ENCODE peak calls at places on chromosome 22, in nine cellular contexts. D is lower leg skin, V is BJ, P is A549, F is cardiac fibroblast, S is lower lobe of right lung, Y is stomach, B is esophagus squamous epithelium, M is AG04450. U is an unnamed sample.

GRCh38 chr22:21937821-21938070 is 14.9 kb downstream of the PPM1F start:
- DNase-seq in D (no peak), V (peak), P (no peak), F (no peak), S (no peak), Y (no peak), B (no peak), M (no peak), U (peak)

GRCh38 chr22:47021371-47022074 is 259.1 kb downstream of the TBC1D22A start:
- DNase-seq in D (no peak), V (no peak), P (no peak), F (no peak), S (no peak), Y (peak), B (no peak), M (no peak), U (no peak)

GRCh38 chr22:41596776-41597634 is 7.4 kb upstream of the PMM1 start:
- DNase-seq in D (peak), V (no peak), P (peak), F (peak), S (peak), Y (peak), B (no peak), M (no peak), U (peak)

GRCh38 chr22:25935266-25936058 is 193.5 kb downstream of the MYO18B start:
- DNase-seq in D (no peak), V (no peak), P (no peak), F (no peak), S (no peak), Y (no peak), B (no peak), M (no peak), U (no peak)

GRCh38 chr22:49967333-49968241 is 7.0 kb downstream of the PIM3 start:
- DNase-seq in D (peak), V (no peak), P (no peak), F (peak), S (peak), Y (peak), B (no peak), M (no peak), U (no peak)

GRCh38 chr22:24068377-24068680 is 57.2 kb downstream of the CABIN1 start:
- DNase-seq in D (no peak), V (no peak), P (no peak), F (no peak), S (no peak), Y (no peak), B (no peak), M (no peak), U (no peak)

GRCh38 chr22:37601540-37602442 is 6.8 kb upstream of the GGA1 start:
- DNase-seq in D (no peak), V (no peak), P (no peak), F (peak), S (no peak), Y (peak), B (no peak), M (no peak), U (peak)

GRCh38 chr22:25827415-25827814 is 85.4 kb downstream of the MYO18B start:
- DNase-seq in D (no peak), V (no peak), P (no peak), F (no peak), S (no peak), Y (no peak), B (no peak), M (no peak), U (no peak)

GRCh38 chr22:38314140-38314991 is 2.9 kb downstream of the CSNK1E start:
- DNase-seq in D (no peak), V (no peak), P (no peak), F (peak), S (no peak), Y (no peak), B (no peak), M (no peak), U (peak)

GRCh38 chr22:47807506-47807905 is 1045.1 kb downstream of the TBC1D22A start:
- DNase-seq in D (no peak), V (no peak), P (no peak), F (no peak), S (no peak), Y (no peak), B (no peak), M (no peak), U (no peak)

GRCh38 chr22:22216450-22216959 is 28.1 kb upstream of the VPREB1 start:
- DNase-seq in D (no peak), V (no peak), P (no peak), F (no peak), S (no peak), Y (no peak), B (no peak), M (no peak), U (no peak)

GRCh38 chr22:42799462-42800405 is 57.3 kb downstream of the ARFGAP3 start:
- DNase-seq in D (no peak), V (no peak), P (no peak), F (no peak), S (no peak), Y (no peak), B (no peak), M (no peak), U (no peak)

GRCh38 chr22:26708256-26709009 is 51.0 kb downstream of the MIAT start:
- DNase-seq in D (no peak), V (no peak), P (no peak), F (no peak), S (no peak), Y (no peak), B (no peak), M (no peak), U (no peak)

GRCh38 chr22:48892571-48893287 is 934.9 kb downstream of the BRD1 start:
- DNase-seq in D (no peak), V (no peak), P (no peak), F (no peak), S (no peak), Y (no peak), B (no peak), M (no peak), U (no peak)

GRCh38 chr22:50530857-50531545 is 1.2 kb upstream of the TYMP start:
- DNase-seq in D (peak), V (no peak), P (peak), F (peak), S (peak), Y (peak), B (peak), M (no peak), U (peak)

GRCh38 chr22:47778160-47778658 is 1015.8 kb downstream of the TBC1D22A start:
- DNase-seq in D (no peak), V (no peak), P (no peak), F (no peak), S (no peak), Y (no peak), B (no peak), M (no peak), U (no peak)

GRCh38 chr22:45897736-45898135 is 79.2 kb downstream of the WNT7B start:
- DNase-seq in D (no peak), V (no peak), P (no peak), F (no peak), S (peak), Y (no peak), B (no peak), M (no peak), U (no peak)

GRCh38 chr22:45179276-45180049 is 15.7 kb downstream of the NUP50 start:
- DNase-seq in D (no peak), V (no peak), P (no peak), F (no peak), S (no peak), Y (no peak), B (no peak), M (no peak), U (no peak)

GRCh38 chr22:28346308-28346707 is 333.3 kb downstream of the TTC28 start:
- DNase-seq in D (no peak), V (no peak), P (no peak), F (no peak), S (no peak), Y (no peak), B (no peak), M (no peak), U (no peak)

GRCh38 chr22:27207907-27208306 is 550.5 kb downstream of the MIAT start:
- DNase-seq in D (peak), V (no peak), P (peak), F (no peak), S (no peak), Y (no peak), B (no peak), M (no peak), U (peak)

GRCh38 chr22:22408731-22409696 is 99.5 kb downstream of the ZNF280B start:
- DNase-seq in D (no peak), V (no peak), P (peak), F (peak), S (no peak), Y (no peak), B (no peak), M (no peak), U (peak)

GRCh38 chr22:24945430-24945829 is 1.1 kb downstream of the LHFPL7 start:
- DNase-seq in D (no peak), V (no peak), P (no peak), F (no peak), S (no peak), Y (no peak), B (no peak), M (no peak), U (no peak)

GRCh38 chr22:32199341-32199740 is 5.5 kb downstream of the RFPL2 start:
- DNase-seq in D (no peak), V (no peak), P (no peak), F (no peak), S (no peak), Y (no peak), B (no peak), M (no peak), U (no peak)

GRCh38 chr22:27880778-27881394 is 38.2 kb downstream of the PITPNB start:
- DNase-seq in D (peak), V (peak), P (peak), F (peak), S (no peak), Y (no peak), B (no peak), M (peak), U (peak)

GRCh38 chr22:21632931-21633330 is 371 bp downstream of the CCDC116 start:
- DNase-seq in D (no peak), V (no peak), P (no peak), F (no peak), S (no peak), Y (no peak), B (no peak), M (no peak), U (no peak)

GRCh38 chr22:37345863-37346514 is 63.7 kb downstream of the CYTH4 start:
- DNase-seq in D (no peak), V (peak), P (no peak), F (peak), S (no peak), Y (no peak), B (no peak), M (peak), U (peak)

GRCh38 chr22:46934746-46935491 is 172.5 kb downstream of the TBC1D22A start:
- DNase-seq in D (no peak), V (peak), P (peak), F (peak), S (no peak), Y (no peak), B (no peak), M (peak), U (peak)

GRCh38 chr22:46036558-46037408 is 59.8 kb upstream of the WNT7B start:
- DNase-seq in D (no peak), V (no peak), P (peak), F (peak), S (no peak), Y (peak), B (no peak), M (no peak), U (peak)

GRCh38 chr22:48089601-48090331 is 1327.3 kb downstream of the TBC1D22A start:
- DNase-seq in D (peak), V (no peak), P (peak), F (peak), S (no peak), Y (no peak), B (no peak), M (no peak), U (no peak)

GRCh38 chr22:19121631-19122142 is 525 bp downstream of the DGCR2 start:
- DNase-seq in D (peak), V (no peak), P (peak), F (peak), S (peak), Y (peak), B (no peak), M (no peak), U (peak)

GRCh38 chr22:42797021-42797420 is 60.1 kb downstream of the ARFGAP3 start:
- DNase-seq in D (peak), V (no peak), P (no peak), F (peak), S (no peak), Y (no peak), B (no peak), M (no peak), U (no peak)

GRCh38 chr22:19143967-19144400 is 467 bp downstream of the ESS2 start:
- DNase-seq in D (no peak), V (no peak), P (no peak), F (peak), S (no peak), Y (no peak), B (no peak), M (no peak), U (peak)

GRCh38 chr22:41904450-41905410 is 10.1 kb downstream of the SHISA8 start:
- DNase-seq in D (no peak), V (no peak), P (no peak), F (no peak), S (no peak), Y (no peak), B (no peak), M (no peak), U (no peak)

GRCh38 chr22:19799322-19800190 is 39.0 kb downstream of the TBX1 start:
- DNase-seq in D (no peak), V (peak), P (no peak), F (peak), S (peak), Y (no peak), B (no peak), M (peak), U (no peak)

GRCh38 chr22:39908121-39908520 is 7.2 kb downstream of the GRAP2 start:
- DNase-seq in D (no peak), V (no peak), P (no peak), F (no peak), S (no peak), Y (no peak), B (no peak), M (no peak), U (no peak)

GRCh38 chr22:39906207-39906606 is 5.3 kb downstream of the GRAP2 start:
- DNase-seq in D (no peak), V (no peak), P (no peak), F (no peak), S (no peak), Y (no peak), B (no peak), M (no peak), U (no peak)

GRCh38 chr22:39907035-39907434 is 6.2 kb downstream of the GRAP2 start:
- DNase-seq in D (no peak), V (no peak), P (no peak), F (no peak), S (no peak), Y (no peak), B (no peak), M (no peak), U (no peak)

GRCh38 chr22:39908737-39909136 is 7.9 kb downstream of the GRAP2 start:
- DNase-seq in D (no peak), V (no peak), P (no peak), F (no peak), S (no peak), Y (no peak), B (no peak), M (no peak), U (peak)

GRCh38 chr22:39907605-39908097 is 6.8 kb downstream of the GRAP2 start:
- DNase-seq in D (no peak), V (no peak), P (no peak), F (no peak), S (no peak), Y (no peak), B (no peak), M (no peak), U (no peak)
- TF ChIP-seq CTCF in D (no peak), V (no peak), P (no peak), F (no peak), S (no peak), Y (no peak), B (no peak), M (no peak), U (no peak)

GRCh38 chr22:36252754-36253522 is at the start of gene APOL1:
- DNase-seq in D (no peak), V (no peak), P (no peak), F (peak), S (no peak), Y (peak), B (no peak), M (no peak), U (no peak)
- H3K4me3 ChIP-seq in D (no peak), V (peak), P (peak), F (peak), S (peak), Y (peak), B (peak), M (peak), U (peak)

GRCh38 chr22:30424471-30425326 is 869 bp upstream of the MTFP1 start:
- DNase-seq in D (no peak), V (no peak), P (no peak), F (peak), S (no peak), Y (no peak), B (no peak), M (no peak), U (peak)
- TF ChIP-seq CTCF in D (no peak), V (peak), P (no peak), F (no peak), S (no peak), Y (no peak), B (no peak), M (no peak), U (peak)

DNA sequence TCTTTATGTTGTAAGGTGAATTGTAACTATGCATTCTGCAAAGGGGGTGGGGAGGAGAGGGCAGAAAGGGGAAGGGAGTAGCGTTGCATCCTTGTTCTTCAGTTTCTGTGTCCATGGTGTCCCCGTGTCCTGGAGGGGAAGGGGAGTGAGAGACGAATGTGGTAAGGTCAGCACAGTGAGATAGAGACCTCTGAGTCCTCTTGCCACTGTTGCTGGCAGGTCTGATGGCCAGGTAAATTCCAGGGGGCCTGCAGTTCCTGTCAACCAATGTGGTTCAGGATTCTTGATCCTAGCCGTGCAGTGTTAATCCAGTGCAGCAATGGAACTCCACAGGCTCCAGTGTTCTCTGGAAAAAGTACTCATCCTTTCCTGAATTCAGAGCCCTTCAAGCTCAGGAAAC is 14.6 kb upstream of the ADSL start:
- DNase-seq in D (no peak), V (no peak), P (no peak), F (no peak), S (no peak), Y (no peak), B (no peak), M (no peak), U (no peak)
- H3K4me3 ChIP-seq in D (no peak), V (no peak), P (no peak), F (no peak), S (no peak), Y (no peak), B (no peak), M (no peak), U (no peak)